ENCODE peak calls at places on chromosomes 16 and 17, in four cellular contexts. X is thoracic aorta; A is CD4-positive, CD25-positive, alpha-beta regulatory T cell; D is CD8-positive, alpha-beta T cell. Y is an unnamed sample.

GRCh38 chr17:28925912-28926365 is 23.1 kb upstream of the DHRS13 start:
- DNase-seq in X (no peak), A (peak; percentile 89), D (peak; percentile 58), Y (no peak)

GRCh38 chr17:30151471-30151870 is 34.9 kb downstream of the NSRP1 start:
- DNase-seq in X (no peak), A (no peak), D (no peak), Y (no peak)

GRCh38 chr17:18041776-18042175 is 2.6 kb downstream of the GID4 start:
- DNase-seq in X (no peak), A (no peak), D (no peak), Y (no peak)

GRCh38 chr17:4232168-4232813 is 31.5 kb downstream of the ANKFY1 start:
- DNase-seq in X (no peak), A (no peak), D (no peak), Y (no peak)

GRCh38 chr16:82379601-82380000 is 209.6 kb upstream of the MPHOSPH6 start:
- DNase-seq in X (no peak), A (no peak), D (no peak), Y (no peak)

GRCh38 chr16:57536306-57537193 is at the start of gene CCDC102A:
- DNase-seq in X (no peak), A (peak; percentile 54), D (peak; percentile 54), Y (peak; percentile 69)

GRCh38 chr16:3538222-3538621 is 37.4 kb downstream of the CLUAP1 start:
- DNase-seq in X (no peak), A (no peak), D (no peak), Y (no peak)

GRCh38 chr16:20415541-20415940 is 6.2 kb downstream of the ACSM5 start:
- DNase-seq in X (no peak), A (no peak), D (no peak), Y (no peak)

GRCh38 chr16:49415083-49415482 is 41.5 kb downstream of the C16orf78 start:
- DNase-seq in X (no peak), A (no peak), D (no peak), Y (no peak)

GRCh38 chr17:44360826-44361225 is 2.8 kb downstream of the FAM171A2 start:
- DNase-seq in X (no peak), A (no peak), D (no peak), Y (peak; percentile 66)

GRCh38 chr17:50240876-50241275 is 33.4 kb upstream of the TMEM92 start:
- DNase-seq in X (no peak), A (no peak), D (no peak), Y (no peak)

GRCh38 chr17:47729486-47729885 is 3.5 kb upstream of the TBX21 start:
- DNase-seq in X (no peak), A (no peak), D (no peak), Y (no peak)

GRCh38 chr17:36705651-36706436 is 104.5 kb downstream of the MRM1 start:
- DNase-seq in X (no peak), A (peak; percentile 65), D (peak; percentile 48), Y (peak; percentile 58)

GRCh38 chr17:72287586-72287985 is 166.8 kb downstream of the SOX9 start:
- DNase-seq in X (no peak), A (no peak), D (no peak), Y (no peak)

GRCh38 chr17:44007346-44008204 is 3.2 kb downstream of the NAGS start:
- DNase-seq in X (no peak), A (peak; percentile 43), D (no peak), Y (no peak)

GRCh38 chr16:58499615-58500328 is at the start of gene NDRG4:
- DNase-seq in X (no peak), A (peak; percentile 53), D (peak; percentile 41), Y (peak; percentile 79)

GRCh38 chr16:79931721-79932120 is 331.2 kb upstream of the MAF start:
- DNase-seq in X (no peak), A (no peak), D (no peak), Y (no peak)
- H3K9me3 ChIP-seq in X (no peaks in the 10 kb centered on the region), A (no peaks in the 10 kb centered on the region), D (no peaks in the 10 kb centered on the region), Y (no peaks in the 10 kb centered on the region)

GRCh38 chr17:74642556-74642955 is 19.0 kb upstream of the CD300E start:
- DNase-seq in X (no peak), A (no peak), D (no peak), Y (no peak)

GRCh38 chr17:74642995-74643394 is 19.5 kb upstream of the CD300E start:
- DNase-seq in X (no peak), A (no peak), D (no peak), Y (no peak)

GRCh38 chr17:74641949-74642298 is 18.4 kb upstream of the CD300E start:
- DNase-seq in X (no peak), A (no peak), D (no peak), Y (no peak)

GRCh38 chr17:74639704-74640142 is 16.2 kb upstream of the CD300E start:
- DNase-seq in X (no peak), A (peak; percentile 58), D (no peak), Y (no peak)

DNA sequence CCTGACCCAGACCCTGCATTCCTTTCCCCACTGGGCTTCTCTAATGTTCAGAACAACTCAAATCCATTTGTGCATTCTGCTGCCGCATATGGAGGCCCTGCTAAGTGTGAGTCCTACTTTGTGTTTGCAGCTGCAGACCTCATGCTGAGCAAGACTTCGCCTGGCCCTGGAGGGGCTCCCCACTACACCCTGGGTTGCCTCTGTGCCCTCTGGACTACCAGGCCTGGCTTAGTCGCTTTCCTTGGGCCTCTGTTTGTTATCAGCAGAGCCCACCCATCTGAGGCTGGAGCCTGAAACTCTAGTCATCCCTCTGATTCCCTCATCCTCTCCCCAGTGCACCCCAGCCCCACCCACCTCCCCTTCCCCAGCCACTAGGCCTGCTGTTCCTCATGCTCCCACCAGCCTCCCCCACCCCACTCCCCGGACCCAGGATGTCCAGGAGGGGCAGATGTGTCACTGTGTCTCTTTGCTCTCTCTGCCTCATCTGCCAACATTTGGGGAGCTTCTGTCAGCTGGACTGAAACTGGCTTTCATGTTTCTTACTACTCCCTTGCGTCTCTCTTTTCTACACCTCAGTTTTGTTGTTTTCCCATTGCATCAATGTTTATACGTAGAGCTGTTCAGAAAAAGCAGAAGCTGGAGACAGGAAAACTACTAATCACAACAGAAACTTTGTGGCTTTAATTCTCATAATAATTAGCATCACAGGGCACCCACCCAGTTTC is 17.8 kb upstream of the CD300E start:
- DNase-seq in X (no peak), A (peak; percentile 24), D (no peak), Y (no peak)
- H3K4me3 ChIP-seq in X (no peak overlapping the region), A (no peak overlapping the region), D (no peak overlapping the region), Y (no peak overlapping the region)

DNA sequence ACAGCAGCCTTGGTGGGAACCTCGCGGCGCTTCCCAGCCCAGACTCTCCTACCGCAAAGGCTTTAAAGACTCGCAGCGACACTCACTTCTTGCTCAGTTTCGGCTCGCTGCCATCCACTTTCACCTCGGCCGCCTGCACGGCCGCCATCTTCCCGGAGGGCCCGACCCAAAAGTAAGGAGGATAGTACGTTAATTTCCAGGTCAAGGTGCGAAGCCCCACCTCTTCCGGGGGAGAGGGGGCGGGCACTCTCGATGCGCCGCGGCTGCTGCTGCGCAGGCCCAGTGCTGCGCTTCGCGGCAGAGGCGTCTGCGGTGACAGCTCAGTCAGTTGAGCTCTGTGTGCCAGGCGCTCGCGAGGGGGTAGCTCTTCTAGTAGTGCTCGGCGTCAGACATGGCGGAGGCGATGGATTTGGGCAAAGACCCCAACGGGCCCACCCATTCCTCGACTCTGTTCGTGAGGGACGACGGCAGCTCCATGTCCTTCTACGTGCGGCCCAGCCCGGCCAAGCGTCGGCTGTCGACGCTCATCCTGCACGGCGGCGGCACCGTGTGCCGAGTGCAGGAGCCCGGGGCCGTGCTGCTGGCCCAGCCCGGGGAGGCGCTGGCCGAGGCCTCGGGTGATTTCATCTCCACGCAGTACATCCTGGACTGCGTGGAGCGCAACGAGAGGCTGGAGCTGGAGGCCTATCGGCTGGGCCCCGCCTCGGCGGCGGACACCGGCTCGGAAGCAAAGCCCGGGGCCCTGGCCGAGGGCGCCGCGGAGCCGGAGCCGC is at the start of the genes KARS1 and TERF2IP:
- DNase-seq in X (peak; percentile 66), A (peak; percentile 97), D (peak; percentile 93), Y (peak; percentile 96)
- H3K9me3 ChIP-seq in X (no peaks in the 10 kb centered on the region), A (no peaks in the 10 kb centered on the region), D (no peaks in the 10 kb centered on the region), Y (no peaks in the 10 kb centered on the region)

GRCh38 chr17:80092959-80093358 is 8.4 kb upstream of the GAA start:
- DNase-seq in X (no peak), A (no peak), D (no peak), Y (no peak)
- H3K4me3 ChIP-seq in X (no peak overlapping the region), A (no peak overlapping the region), D (no peak overlapping the region), Y (no peak overlapping the region)

GRCh38 chr16:65770752-65771151 is 595.7 kb upstream of the CDH5 start:
- DNase-seq in X (no peak), A (no peak), D (no peak), Y (no peak)
- H3K9me3 ChIP-seq in X (peaks cover 5% of the 10 kb centered on the region), A (peaks cover 7% of the 10 kb centered on the region), D (no peaks in the 10 kb centered on the region), Y (no peaks in the 10 kb centered on the region)

GRCh38 chr16:84815446-84815845 is 4.3 kb upstream of the CRISPLD2 start:
- DNase-seq in X (no peak), A (no peak), D (no peak), Y (no peak)
- H3K4me3 ChIP-seq in X (no peak overlapping the region), A (no peak overlapping the region), D (no peak overlapping the region), Y (no peak overlapping the region)

GRCh38 chr16:35325936-35326335 is 1866.5 kb downstream of the TP53TG3F start:
- DNase-seq in X (no peak), A (no peak), D (no peak), Y (no peak)
- H3K9me3 ChIP-seq in X (no peaks in the 10 kb centered on the region), A (peaks cover 12% of the 10 kb centered on the region), D (no peaks in the 10 kb centered on the region), Y (no peaks in the 10 kb centered on the region)

DNA sequence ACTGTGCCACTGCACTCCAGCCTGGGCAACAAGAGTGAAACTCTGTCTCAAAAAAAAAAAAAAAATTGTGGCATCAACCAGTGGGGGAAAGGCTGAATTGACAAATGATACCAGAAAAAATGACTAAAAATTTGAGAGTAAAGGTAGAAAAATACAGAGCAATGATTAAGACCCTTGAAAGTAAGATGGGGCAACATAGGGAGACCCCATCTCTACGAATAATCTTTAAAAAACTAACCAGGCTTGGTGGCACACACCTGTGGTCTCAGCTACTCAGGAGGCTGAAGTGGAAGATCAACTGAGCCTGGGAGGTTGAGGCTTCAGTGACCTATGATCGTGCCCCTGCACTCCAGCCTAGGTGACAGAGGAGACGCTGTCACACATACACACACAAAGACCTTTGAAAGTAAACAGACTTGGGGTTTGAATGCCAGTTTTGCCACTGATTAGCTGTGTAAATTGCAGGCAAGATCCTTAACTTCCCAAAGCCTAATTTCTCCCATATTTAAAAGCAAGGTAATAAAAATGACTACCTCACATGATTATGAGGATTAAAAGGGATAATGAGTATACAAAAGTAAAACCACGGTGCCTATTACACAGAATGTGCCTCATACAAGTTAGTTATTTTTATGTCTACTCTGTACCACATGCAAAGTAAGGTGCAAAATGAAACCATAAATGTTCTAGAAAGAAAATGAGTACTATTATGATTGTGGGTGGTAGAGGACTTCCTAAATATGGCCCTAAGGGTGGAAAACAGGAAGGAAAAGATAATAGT is 21.7 kb upstream of the PAFAH1B1 start:
- DNase-seq in X (no peak), A (peak; percentile 14), D (no peak), Y (no peak)
- H3K4me3 ChIP-seq in X (no peak overlapping the region), A (no peak overlapping the region), D (no peak overlapping the region), Y (no peak overlapping the region)

Y was measured in hepatocyte.